ENCODE peak calls at places on chromosomes 1 and 21, in six cellular contexts. B is cardiac muscle cell, Y is GM12865, G is PC-3, Z is transverse colon, K is epithelial cell of esophagus. E is an unnamed sample.
A peak's percentile ranks its signal among the peaks of the same experiment; 100 is the strongest.

GRCh38 chr1:200029035-200029623 is 1.6 kb downstream of the NR5A2 start:
- DNase-seq in B (peak; percentile 69), Y (peak; percentile 27), G (peak; percentile 94), Z (peak; percentile 59), K (peak; percentile 62), E (peak; percentile 51)

GRCh38 chr1:178438432-178438831 is 58.3 kb downstream of the CLEC20A start:
- DNase-seq in B (peak; percentile 50), Y (no peak), G (no peak), Z (no peak), K (peak; percentile 73), E (no peak)

GRCh38 chr1:165152727-165153126 is 203.8 kb downstream of the LMX1A start:
- DNase-seq in B (peak; percentile 61), Y (no peak), G (peak; percentile 70), Z (no peak), K (peak; percentile 23), E (no peak)

GRCh38 chr21:33169360-33169759 is 60.4 kb upstream of the IFNAR2 start:
- DNase-seq in B (no peak), Y (peak; percentile 13), G (no peak), Z (no peak), K (no peak), E (no peak)

GRCh38 chr1:66281808-66282207 is 252.1 kb upstream of the SGIP1 start:
- DNase-seq in B (no peak), Y (no peak), G (no peak), Z (no peak), K (no peak), E (no peak)

GRCh38 chr1:25616080-25616931 is at the start of gene MAN1C1:
- DNase-seq in B (peak; percentile 97), Y (peak; percentile 88), G (peak; percentile 85), Z (peak; percentile 87), K (peak; percentile 62), E (peak; percentile 87)

GRCh38 chr1:167631987-167632680 is 2.1 kb downstream of the RCSD1 start:
- DNase-seq in B (no peak), Y (peak; percentile 64), G (no peak), Z (peak; percentile 41), K (no peak), E (no peak)

GRCh38 chr1:9872430-9873165 is 37.5 kb downstream of the CTNNBIP1 start:
- DNase-seq in B (no peak), Y (no peak), G (peak; percentile 62), Z (no peak), K (peak; percentile 77), E (no peak)

GRCh38 chr1:52403566-52404115 is 582 bp downstream of the ORC1 start:
- DNase-seq in B (no peak), Y (peak; percentile 84), G (peak; percentile 82), Z (peak; percentile 42), K (peak; percentile 87), E (peak; percentile 16)

GRCh38 chr1:85330206-85330605 is 53.8 kb upstream of the BCL10 start:
- DNase-seq in B (no peak), Y (no peak), G (peak; percentile 74), Z (no peak), K (peak; percentile 72), E (no peak)

GRCh38 chr1:12617511-12617900 is 504 bp downstream of the DHRS3 start:
- DNase-seq in B (no peak), Y (no peak), G (peak; percentile 48), Z (peak; percentile 46), K (peak; percentile 77), E (no peak)

GRCh38 chr1:155037043-155037442 is 3.4 kb downstream of the DCST1 start:
- DNase-seq in B (no peak), Y (no peak), G (no peak), Z (no peak), K (no peak), E (no peak)

GRCh38 chr1:146051452-146051852 is 29.9 kb upstream of the HJV start:
- DNase-seq in B (no peak), Y (no peak), G (no peak), Z (no peak), K (no peak), E (no peak)

GRCh38 chr1:12159826-12160225 is 7.0 kb upstream of the TNFRSF1B start:
- DNase-seq in B (no peak), Y (no peak), G (peak; percentile 59), Z (no peak), K (peak; percentile 36), E (no peak)

GRCh38 chr1:220631238-220631842 is 58.8 kb upstream of the C1orf115 start:
- DNase-seq in B (no peak), Y (no peak), G (peak; percentile 29), Z (no peak), K (peak; percentile 25), E (no peak)

DNA sequence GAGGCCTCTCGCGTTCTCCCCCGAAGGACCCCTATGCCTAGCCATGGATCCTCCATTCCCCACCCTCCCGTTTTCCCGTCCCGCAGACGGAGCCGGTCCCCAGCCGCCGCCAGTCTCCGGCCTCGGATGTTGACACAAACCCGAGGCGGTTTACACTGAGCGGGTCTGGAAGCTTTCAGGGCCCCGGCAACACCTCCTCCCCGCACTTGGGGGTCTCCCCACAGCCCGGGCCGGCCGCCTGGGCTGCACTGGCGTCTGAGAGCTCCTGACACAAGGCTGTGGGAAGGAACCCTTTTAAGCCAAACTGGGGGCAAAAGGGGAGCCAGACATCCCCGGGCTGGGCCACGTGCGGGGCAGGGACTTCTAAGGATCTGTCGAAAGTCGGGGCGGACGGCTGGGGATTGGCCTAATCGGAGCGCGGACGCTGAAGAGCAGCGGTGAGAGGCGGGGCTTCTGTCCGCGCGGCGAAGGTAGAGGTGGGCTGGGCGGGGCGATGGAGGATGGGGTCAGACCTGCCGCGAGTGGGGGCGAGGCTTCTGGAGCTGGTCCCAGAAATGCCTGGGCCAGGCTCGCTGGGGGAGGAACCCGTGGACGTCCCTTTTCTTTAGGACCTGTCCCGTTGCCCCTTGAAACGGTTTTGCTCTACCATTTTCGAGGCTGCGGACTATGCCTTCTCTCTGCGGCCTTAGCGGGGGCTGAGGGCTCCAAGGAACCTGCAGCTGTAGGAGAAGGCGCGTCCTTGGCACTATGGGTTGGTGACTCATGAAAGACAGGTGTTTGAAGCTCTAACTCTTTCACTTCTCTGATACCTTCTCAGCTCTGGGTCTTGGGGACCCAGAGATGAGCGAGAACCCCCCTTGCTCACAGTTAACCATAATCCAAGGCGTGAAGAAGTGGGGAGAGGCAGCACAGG is 1.2 kb upstream of the HPCAL4 start:
- DNase-seq in B (no peak), Y (no peak), G (no peak), Z (peak; percentile 15), K (no peak), E (peak; percentile 72)
- H3K4me3 ChIP-seq in B (peak overlapping the region; percentile 5), Y (no peak overlapping the region), G (no peak overlapping the region), Z (no peak overlapping the region), K (no peak overlapping the region), E (peak overlapping the region; percentile 58)

GRCh38 chr1:88061106-88061829 is 622.8 kb upstream of the PKN2 start:
- DNase-seq in B (peak; percentile 80), Y (peak; percentile 38), G (peak; percentile 84), Z (peak; percentile 58), K (peak; percentile 98), E (peak; percentile 78)
- TF ChIP-seq CTCF in B (peak; percentile 92), Y (peak; percentile 43), G (peak; percentile 95), Z (peak; percentile 70), K (peak; percentile 93), E (peak; percentile 68)

GRCh38 chr1:245772325-245772724 is 617.5 kb downstream of the KIF26B start:
- DNase-seq in B (no peak), Y (no peak), G (no peak), Z (no peak), K (no peak), E (no peak)
- H3K4me3 ChIP-seq in B (no peak overlapping the region), Y (no peak overlapping the region), G (no peak overlapping the region), Z (no peak overlapping the region), K (no peak overlapping the region), E (no peak overlapping the region)

DNA sequence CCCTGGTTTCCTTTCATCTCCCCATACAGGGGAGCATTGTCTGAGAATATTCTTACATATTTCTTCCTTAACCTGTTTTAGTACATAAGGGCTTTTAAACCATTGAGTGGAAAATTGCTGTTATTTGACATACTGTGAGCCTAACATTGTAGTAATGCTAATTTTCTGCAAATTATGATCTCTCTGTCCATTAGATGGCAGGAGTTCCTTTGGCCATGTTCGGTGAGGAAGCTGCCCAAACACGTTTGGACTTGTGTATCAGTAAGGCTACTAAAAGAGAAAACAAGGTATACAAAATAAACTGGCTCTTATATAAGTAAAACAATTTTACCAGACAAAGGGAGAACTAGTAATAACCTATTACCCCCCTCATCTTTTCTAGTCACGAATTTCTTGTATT is 29.2 kb downstream of the CDC7 start:
- DNase-seq in B (peak; percentile 22), Y (peak; percentile 49), G (peak; percentile 58), Z (no peak), K (peak; percentile 77), E (no peak)
- TF ChIP-seq CTCF in B (peak; percentile 23), Y (peak; percentile 21), G (peak; percentile 71), Z (no peak), K (peak; percentile 69), E (no peak)

GRCh38 chr1:169148472-169149252 is 42.2 kb downstream of the ATP1B1 start:
- DNase-seq in B (no peak), Y (no peak), G (no peak), Z (peak; percentile 23), K (no peak), E (no peak)
- H3K4me3 ChIP-seq in B (no peak overlapping the region), Y (no peak overlapping the region), G (no peak overlapping the region), Z (no peak overlapping the region), K (no peak overlapping the region), E (no peak overlapping the region)